ENCODE peak calls at places on chromosomes 7 and 10, in six cellular contexts. X is amygdala; W is sigmoid colon; A is fibroblast of the conjunctiva; D is stimulated activated CD8-positive, alpha-beta memory T cell treated with anti-CD3 and anti-CD28 coated beads, Interleukin-4, amount 100 ng/mL, for 1 hour; J is mesenteric fat pad. I is an unnamed sample.

GRCh38 chr7:2821161-2821841 is 22.8 kb downstream of the GNA12 start:
- DNase-seq in J (peak), W (peak), X (no peak), A (no peak), D (no peak), I (no peak)

GRCh38 chr10:107072786-107073185 is 91.7 kb downstream of the SORCS1 start:
- DNase-seq in W (no peak), J (no peak), D (no peak), X (no peak), A (no peak), I (no peak)

GRCh38 chr10:96513686-96514551 is at the start of gene TLL2:
- DNase-seq in D (no peak), J (peak), X (peak), A (peak), W (peak), I (peak)

GRCh38 chr7:148718431-148718830 is 19.7 kb downstream of the CUL1 start:
- DNase-seq in D (no peak), W (no peak), X (no peak), A (no peak), J (no peak), I (no peak)

GRCh38 chr7:95586951-95587301 is 9.4 kb downstream of the PDK4 start:
- DNase-seq in W (no peak), D (no peak), J (no peak), X (no peak), A (no peak), I (no peak)

GRCh38 chr7:32661501-32661900 is 166.2 kb downstream of the AVL9 start:
- DNase-seq in D (no peak), A (no peak), J (no peak), W (no peak), X (no peak), I (no peak)

GRCh38 chr7:68148440-68148839 is 1151.8 kb downstream of the TYW1 start:
- DNase-seq in X (no peak), J (no peak), W (no peak), D (no peak), A (no peak), I (no peak)

GRCh38 chr7:43922726-43923125 is 3.5 kb upstream of the UBE2D4 start:
- DNase-seq in J (no peak), A (no peak), W (no peak), D (no peak), X (no peak), I (no peak)

GRCh38 chr10:52517017-52517416 is 202.9 kb downstream of the DKK1 start:
- DNase-seq in J (no peak), X (no peak), D (no peak), A (no peak), W (no peak), I (no peak)

GRCh38 chr7:79090543-79090942 is 362.9 kb downstream of the MAGI2 start:
- DNase-seq in J (no peak), A (no peak), X (no peak), W (no peak), D (no peak), I (no peak)

GRCh38 chr10:75542902-75543301 is 111.5 kb downstream of the LRMDA start:
- DNase-seq in J (no peak), D (no peak), W (peak), X (no peak), A (peak), I (no peak)

GRCh38 chr7:120877706-120878105 is 19.8 kb upstream of the TSPAN12 start:
- DNase-seq in W (no peak), A (no peak), X (no peak), D (no peak), J (no peak), I (no peak)

GRCh38 chr7:12212051-12212485 is 974 bp downstream of the TMEM106B start:
- DNase-seq in W (no peak), A (no peak), J (no peak), X (no peak), D (no peak), I (no peak)

GRCh38 chr10:132861116-132861691 is 75.3 kb upstream of the NKX6-2 start:
- DNase-seq in W (peak), J (peak), D (no peak), X (no peak), A (no peak), I (no peak)

GRCh38 chr7:46486264-46487206 is 565.5 kb upstream of the IGFBP3 start:
- DNase-seq in D (no peak), A (peak), W (peak), J (no peak), X (no peak), I (no peak)

GRCh38 chr7:157516911-157517781 is 180.3 kb downstream of the DNAJB6 start:
- DNase-seq in D (no peak), X (no peak), A (no peak), J (peak), W (peak), I (no peak)

GRCh38 chr10:12191715-12192114 is 4.0 kb downstream of the NUDT5 start:
- DNase-seq in X (no peak), J (no peak), W (no peak), D (no peak), A (peak), I (no peak)